ENCODE peak calls at places on chromosomes 3 and 15, in eight cellular contexts. One of them, this sample, is unnamed.

GRCh38 chr15:29570121-29570930 is 251.9 kb downstream of the TJP1 start:
- DNase-seq in AG04450: no peak
- DNase-seq in OCI-LY7: no peak
- DNase-seq in osteocyte: no peak
- DNase-seq in GM20000: peak; percentile 33
- DNase-seq in A549: peak; percentile 20
- DNase-seq in tibial nerve: no peak
- DNase-seq in cardiac fibroblast: no peak
- DNase-seq in this sample: no peak

GRCh38 chr15:75107905-75108838 is 84.8 kb downstream of the PPCDC start:
- DNase-seq in GM20000: peak; percentile 44
- DNase-seq in tibial nerve: no peak
- DNase-seq in cardiac fibroblast: peak; percentile 97
- DNase-seq in A549: peak; percentile 75
- DNase-seq in osteocyte: no peak
- DNase-seq in OCI-LY7: no peak
- DNase-seq in AG04450: no peak
- DNase-seq in this sample: peak; percentile 57

GRCh38 chr15:86849563-86849962 is 769.9 kb downstream of the AGBL1 start:
- DNase-seq in GM20000: no peak
- DNase-seq in OCI-LY7: no peak
- DNase-seq in osteocyte: no peak
- DNase-seq in cardiac fibroblast: no peak
- DNase-seq in tibial nerve: no peak
- DNase-seq in A549: no peak
- DNase-seq in AG04450: no peak
- DNase-seq in this sample: no peak

GRCh38 chr3:78506581-78507195 is 1261.1 kb downstream of the ROBO1 start:
- DNase-seq in cardiac fibroblast: no peak
- DNase-seq in AG04450: no peak
- DNase-seq in A549: no peak
- DNase-seq in OCI-LY7: no peak
- DNase-seq in tibial nerve: no peak
- DNase-seq in GM20000: no peak
- DNase-seq in osteocyte: no peak
- DNase-seq in this sample: no peak

GRCh38 chr3:96619475-96619874 is 194.9 kb upstream of the EPHA6 start:
- DNase-seq in osteocyte: no peak
- DNase-seq in AG04450: no peak
- DNase-seq in OCI-LY7: no peak
- DNase-seq in cardiac fibroblast: no peak
- DNase-seq in tibial nerve: no peak
- DNase-seq in GM20000: no peak
- DNase-seq in A549: no peak
- DNase-seq in this sample: no peak

GRCh38 chr15:94683912-94684311 is 452.6 kb downstream of the MCTP2 start:
- DNase-seq in GM20000: no peak
- DNase-seq in osteocyte: no peak
- DNase-seq in tibial nerve: no peak
- DNase-seq in AG04450: no peak
- DNase-seq in A549: no peak
- DNase-seq in OCI-LY7: no peak
- DNase-seq in cardiac fibroblast: no peak
- DNase-seq in this sample: no peak

GRCh38 chr15:68880382-68880781 is 49.9 kb upstream of the SPESP1 start:
- DNase-seq in cardiac fibroblast: no peak
- DNase-seq in tibial nerve: no peak
- DNase-seq in GM20000: no peak
- DNase-seq in AG04450: no peak
- DNase-seq in OCI-LY7: no peak
- DNase-seq in osteocyte: no peak
- DNase-seq in A549: no peak
- DNase-seq in this sample: no peak

GRCh38 chr3:31234143-31234542 is 298.6 kb upstream of the STT3B start:
- DNase-seq in GM20000: no peak
- DNase-seq in osteocyte: no peak
- DNase-seq in tibial nerve: no peak
- DNase-seq in OCI-LY7: no peak
- DNase-seq in AG04450: no peak
- DNase-seq in A549: no peak
- DNase-seq in cardiac fibroblast: no peak
- DNase-seq in this sample: no peak

GRCh38 chr15:38854506-38854905 is 289.9 kb upstream of the RASGRP1 start:
- DNase-seq in AG04450: no peak
- DNase-seq in OCI-LY7: no peak
- DNase-seq in tibial nerve: no peak
- DNase-seq in A549: no peak
- DNase-seq in cardiac fibroblast: no peak
- DNase-seq in GM20000: no peak
- DNase-seq in osteocyte: no peak
- DNase-seq in this sample: no peak

GRCh38 chr3:13025090-13025489 is 48.1 kb downstream of the IQSEC1 start:
- DNase-seq in cardiac fibroblast: peak; percentile 77
- DNase-seq in tibial nerve: no peak
- DNase-seq in A549: peak; percentile 40
- DNase-seq in OCI-LY7: no peak
- DNase-seq in AG04450: no peak
- DNase-seq in osteocyte: no peak
- DNase-seq in GM20000: no peak
- DNase-seq in this sample: no peak

GRCh38 chr3:178451799-178452198 is 84.4 kb upstream of the KCNMB2 start:
- DNase-seq in cardiac fibroblast: no peak
- DNase-seq in tibial nerve: no peak
- DNase-seq in OCI-LY7: no peak
- DNase-seq in GM20000: no peak
- DNase-seq in AG04450: no peak
- DNase-seq in A549: no peak
- DNase-seq in osteocyte: no peak
- DNase-seq in this sample: no peak

GRCh38 chr3:42515391-42515916 is 13.0 kb downstream of the VIPR1 start:
- DNase-seq in GM20000: no peak
- DNase-seq in OCI-LY7: no peak
- DNase-seq in A549: no peak
- DNase-seq in osteocyte: no peak
- DNase-seq in AG04450: no peak
- DNase-seq in cardiac fibroblast: no peak
- DNase-seq in tibial nerve: no peak
- DNase-seq in this sample: no peak

GRCh38 chr3:40930131-40930538 is 269.2 kb upstream of the CTNNB1 start:
- DNase-seq in cardiac fibroblast: peak; percentile 2
- DNase-seq in A549: no peak
- DNase-seq in OCI-LY7: no peak
- DNase-seq in GM20000: no peak
- DNase-seq in osteocyte: no peak
- DNase-seq in tibial nerve: no peak
- DNase-seq in AG04450: no peak
- DNase-seq in this sample: no peak

GRCh38 chr15:84826369-84826823 is 9.2 kb downstream of the ALPK3 start:
- DNase-seq in osteocyte: no peak
- DNase-seq in OCI-LY7: peak; percentile 47
- DNase-seq in GM20000: peak; percentile 58
- DNase-seq in tibial nerve: peak; percentile 57
- DNase-seq in A549: peak; percentile 74
- DNase-seq in AG04450: no peak
- DNase-seq in cardiac fibroblast: peak; percentile 15
- DNase-seq in this sample: peak; percentile 45

GRCh38 chr15:68655686-68656437 is 77.1 kb downstream of the CORO2B start:
- DNase-seq in A549: no peak
- DNase-seq in cardiac fibroblast: no peak
- DNase-seq in tibial nerve: no peak
- DNase-seq in osteocyte: no peak
- DNase-seq in GM20000: no peak
- DNase-seq in OCI-LY7: no peak
- DNase-seq in AG04450: no peak
- DNase-seq in this sample: no peak

GRCh38 chr3:182389041-182389815 is 404.1 kb upstream of the ATP11B start:
- DNase-seq in osteocyte: no peak
- DNase-seq in tibial nerve: no peak
- DNase-seq in cardiac fibroblast: no peak
- DNase-seq in OCI-LY7: no peak
- DNase-seq in GM20000: no peak
- DNase-seq in A549: no peak
- DNase-seq in AG04450: no peak
- DNase-seq in this sample: no peak

GRCh38 chr3:128763967-128764366 is 38.0 kb downstream of the RAB7A start:
- DNase-seq in tibial nerve: no peak
- DNase-seq in OCI-LY7: no peak
- DNase-seq in GM20000: no peak
- DNase-seq in A549: no peak
- DNase-seq in osteocyte: no peak
- DNase-seq in AG04450: no peak
- DNase-seq in cardiac fibroblast: no peak
- DNase-seq in this sample: no peak

GRCh38 chr3:72571052-72571451 is 277.2 kb downstream of the SHQ1 start:
- DNase-seq in osteocyte: no peak
- DNase-seq in A549: no peak
- DNase-seq in OCI-LY7: no peak
- DNase-seq in GM20000: no peak
- DNase-seq in AG04450: no peak
- DNase-seq in tibial nerve: no peak
- DNase-seq in cardiac fibroblast: no peak
- DNase-seq in this sample: no peak

GRCh38 chr3:24494616-24495333 is at the start of gene THRB:
- DNase-seq in AG04450: no peak
- DNase-seq in osteocyte: peak; percentile 90
- DNase-seq in OCI-LY7: no peak
- DNase-seq in A549: peak; percentile 70
- DNase-seq in cardiac fibroblast: peak; percentile 52
- DNase-seq in GM20000: peak; percentile 59
- DNase-seq in tibial nerve: peak; percentile 32
- DNase-seq in this sample: peak; percentile 31

GRCh38 chr3:156180077-156180476 is 59.7 kb downstream of the KCNAB1 start:
- DNase-seq in tibial nerve: no peak
- DNase-seq in AG04450: no peak
- DNase-seq in GM20000: no peak
- DNase-seq in osteocyte: no peak
- DNase-seq in cardiac fibroblast: peak; percentile 43
- DNase-seq in A549: no peak
- DNase-seq in OCI-LY7: no peak
- DNase-seq in this sample: no peak

GRCh38 chr3:58737644-58738043 is 71.1 kb upstream of the FAM3D start:
- DNase-seq in AG04450: no peak
- DNase-seq in osteocyte: no peak
- DNase-seq in tibial nerve: no peak
- DNase-seq in cardiac fibroblast: no peak
- DNase-seq in OCI-LY7: no peak
- DNase-seq in A549: no peak
- DNase-seq in GM20000: no peak
- DNase-seq in this sample: no peak

GRCh38 chr3:152229692-152230091 is 39.0 kb upstream of the MBNL1 start:
- DNase-seq in OCI-LY7: no peak
- DNase-seq in cardiac fibroblast: no peak
- DNase-seq in GM20000: no peak
- DNase-seq in osteocyte: no peak
- DNase-seq in tibial nerve: no peak
- DNase-seq in AG04450: no peak
- DNase-seq in A549: peak; percentile 16
- DNase-seq in this sample: no peak
- TF ChIP-seq CTCF in OCI-LY7: no peak
- TF ChIP-seq CTCF in cardiac fibroblast: no peak
- TF ChIP-seq CTCF in GM20000: no peak
- TF ChIP-seq CTCF in osteocyte: no peak
- TF ChIP-seq CTCF in tibial nerve: no peak
- TF ChIP-seq CTCF in AG04450: no peak
- TF ChIP-seq CTCF in A549: no peak
- TF ChIP-seq CTCF in this sample: no peak

GRCh38 chr15:45795487-45796069 is 160.7 kb downstream of the SQOR start:
- DNase-seq in A549: peak; percentile 40
- DNase-seq in osteocyte: no peak
- DNase-seq in tibial nerve: no peak
- DNase-seq in AG04450: no peak
- DNase-seq in OCI-LY7: peak; percentile 65
- DNase-seq in GM20000: peak; percentile 22
- DNase-seq in cardiac fibroblast: peak; percentile 71
- DNase-seq in this sample: no peak
- TF ChIP-seq CTCF in A549: peak; percentile 46
- TF ChIP-seq CTCF in osteocyte: peak; percentile 68
- TF ChIP-seq CTCF in tibial nerve: peak; percentile 35
- TF ChIP-seq CTCF in AG04450: peak; percentile 49
- TF ChIP-seq CTCF in OCI-LY7: peak; percentile 90
- TF ChIP-seq CTCF in GM20000: no peak
- TF ChIP-seq CTCF in cardiac fibroblast: peak; percentile 61
- TF ChIP-seq CTCF in this sample: peak; percentile 41

DNA sequence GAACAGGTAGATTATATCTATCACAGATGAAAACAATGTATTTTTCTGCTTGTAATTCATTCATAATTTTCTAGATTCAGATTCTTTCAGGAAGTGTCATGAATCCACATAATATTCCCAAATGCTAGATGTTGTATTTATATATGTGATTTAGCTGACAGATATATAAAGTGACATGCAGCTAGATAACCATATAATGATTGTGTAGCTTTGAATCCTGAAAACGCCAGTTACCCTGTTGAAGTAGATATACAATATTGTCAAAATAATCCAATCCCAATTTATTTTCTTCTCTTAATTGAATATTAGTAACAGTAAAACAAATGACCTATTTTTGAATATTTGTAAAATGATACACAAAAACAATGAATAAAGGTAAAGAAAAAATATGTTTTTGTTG is 738.4 kb downstream of the CADM2 start:
- DNase-seq in A549: no peak
- DNase-seq in osteocyte: no peak
- DNase-seq in tibial nerve: no peak
- DNase-seq in OCI-LY7: no peak
- DNase-seq in cardiac fibroblast: no peak
- DNase-seq in GM20000: no peak
- DNase-seq in AG04450: no peak
- DNase-seq in this sample: no peak
- TF ChIP-seq CTCF in A549: no peak
- TF ChIP-seq CTCF in osteocyte: no peak
- TF ChIP-seq CTCF in tibial nerve: no peak
- TF ChIP-seq CTCF in OCI-LY7: no peak
- TF ChIP-seq CTCF in cardiac fibroblast: no peak
- TF ChIP-seq CTCF in GM20000: no peak
- TF ChIP-seq CTCF in AG04450: no peak
- TF ChIP-seq CTCF in this sample: no peak

DNA sequence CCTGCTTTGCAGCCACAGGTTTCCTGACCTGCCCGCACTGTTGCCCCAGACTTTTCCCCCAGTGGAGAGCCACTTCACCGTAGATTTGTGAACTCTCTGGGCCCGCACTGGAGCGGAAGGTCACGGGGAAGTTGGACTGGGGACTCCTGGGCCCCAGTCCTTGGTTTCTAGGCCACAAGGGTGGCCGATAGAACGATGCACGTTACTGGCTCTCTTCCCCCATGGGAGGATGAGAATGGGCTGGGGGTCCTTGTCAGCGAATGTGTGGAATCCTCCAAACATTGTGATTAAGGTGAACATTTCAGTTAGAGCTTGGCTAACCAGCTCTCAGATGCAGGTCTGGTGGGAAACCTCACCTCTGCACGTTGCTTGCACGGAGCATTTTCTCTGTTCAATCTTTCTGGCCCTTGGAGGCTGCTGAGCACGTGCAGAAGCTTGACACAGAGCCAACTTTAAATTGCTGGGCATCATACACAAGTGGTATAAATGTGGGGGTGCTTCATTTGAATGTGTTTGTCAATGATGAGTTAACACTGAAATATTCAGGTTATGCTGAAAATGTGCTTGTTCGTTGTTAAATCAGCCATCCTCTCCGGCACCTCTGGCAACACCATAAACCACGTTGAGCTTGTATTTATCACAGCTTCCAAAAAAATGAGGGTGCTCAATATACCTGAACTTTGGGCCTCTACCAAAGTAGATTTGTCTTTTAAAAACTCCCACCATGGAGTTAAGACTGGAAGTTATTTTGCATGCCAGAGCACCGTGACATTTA is 976 bp downstream of the DIS3L start:
- DNase-seq in AG04450: peak; percentile 24
- DNase-seq in A549: peak; percentile 65
- DNase-seq in tibial nerve: peak; percentile 12
- DNase-seq in cardiac fibroblast: peak; percentile 79
- DNase-seq in OCI-LY7: peak; percentile 70
- DNase-seq in osteocyte: no peak
- DNase-seq in GM20000: no peak
- DNase-seq in this sample: peak; percentile 39
- TF ChIP-seq CTCF in AG04450: no peak
- TF ChIP-seq CTCF in A549: no peak
- TF ChIP-seq CTCF in tibial nerve: no peak
- TF ChIP-seq CTCF in cardiac fibroblast: no peak
- TF ChIP-seq CTCF in OCI-LY7: no peak
- TF ChIP-seq CTCF in osteocyte: no peak
- TF ChIP-seq CTCF in GM20000: no peak
- TF ChIP-seq CTCF in this sample: no peak

This sample was measured in GM10248.